ENCODE peak calls at places on chromosomes 5 and 9, in six cellular contexts. A is activated CD8-positive, alpha-beta memory T cell treated with anti-CD3 and anti-CD28 coated beads, Interleukin-2, amount 10 ng/mL, durations not matched to agents 7 days and 5 days; V is activated T-cell treated with anti-CD3 and anti-CD28 coated beads for 24 hours; Q is COR-L47; G is heart right ventricle; N is Karpas-422. S is an unnamed sample.

GRCh38 chr5:139178948-139179347 is 19.2 kb downstream of the SIL1 start:
- DNase-seq in A (no peak), V (no peak), Q (no peak), G (peak), N (no peak), S (no peak)

GRCh38 chr5:88678780-88679491 is 204.0 kb downstream of the MEF2C start:
- DNase-seq in A (no peak), V (no peak), Q (no peak), G (no peak), N (no peak), S (no peak)

GRCh38 chr5:100896054-100896453 is 7.0 kb downstream of the ST8SIA4 start:
- DNase-seq in A (no peak), V (no peak), Q (no peak), G (no peak), N (no peak), S (no peak)

GRCh38 chr5:17147225-17148120 is 70.0 kb upstream of the BASP1 start:
- DNase-seq in A (no peak), V (no peak), Q (no peak), G (no peak), N (no peak), S (no peak)

GRCh38 chr9:69200071-69200470 is 26.0 kb downstream of the TJP2 start:
- DNase-seq in A (no peak), V (no peak), Q (no peak), G (no peak), N (no peak), S (no peak)

GRCh38 chr5:115179959-115180709 is 10.4 kb upstream of the TRIM36 start:
- DNase-seq in A (no peak), V (no peak), Q (peak), G (no peak), N (no peak), S (no peak)

GRCh38 chr5:173045481-173045880 is 10.7 kb upstream of the CREBRF start:
- DNase-seq in A (no peak), V (no peak), Q (no peak), G (no peak), N (no peak), S (no peak)

GRCh38 chr5:59764361-59764760 is 129.2 kb downstream of the PDE4D start:
- DNase-seq in A (no peak), V (no peak), Q (no peak), G (no peak), N (no peak), S (no peak)

GRCh38 chr5:148443998-148444397 is 60.2 kb downstream of the FBXO38 start:
- DNase-seq in A (peak), V (peak), Q (peak), G (peak), N (peak), S (peak)

GRCh38 chr9:114220129-114220541 is 64.8 kb downstream of the COL27A1 start:
- DNase-seq in A (no peak), V (no peak), Q (no peak), G (no peak), N (no peak), S (no peak)

GRCh38 chr9:72533322-72533721 is 11.9 kb downstream of the TMC1 start:
- DNase-seq in A (no peak), V (no peak), Q (no peak), G (no peak), N (no peak), S (no peak)

GRCh38 chr5:7478459-7478858 is 82.5 kb downstream of the ADCY2 start:
- DNase-seq in A (no peak), V (no peak), Q (no peak), G (no peak), N (no peak), S (no peak)

GRCh38 chr9:18347381-18348084 is 126.4 kb upstream of the ADAMTSL1 start:
- DNase-seq in A (no peak), V (no peak), Q (no peak), G (no peak), N (no peak), S (no peak)

GRCh38 chr5:168219515-168220410 is 71.7 kb upstream of the WWC1 start:
- DNase-seq in A (peak), V (peak), Q (peak), G (peak), N (peak), S (peak)

GRCh38 chr5:124865603-124866354 is 119.3 kb upstream of the ZNF608 start:
- DNase-seq in A (no peak), V (no peak), Q (no peak), G (no peak), N (no peak), S (no peak)

GRCh38 chr5:168788786-168789185 is 209.6 kb upstream of the PANK3 start:
- DNase-seq in A (no peak), V (no peak), Q (no peak), G (no peak), N (no peak), S (no peak)

GRCh38 chr5:1201327-1202025 is at the start of gene SLC6A19:
- DNase-seq in A (no peak), V (no peak), Q (peak), G (no peak), N (no peak), S (no peak)

GRCh38 chr5:135985946-135986345 is 31.2 kb upstream of the LECT2 start:
- DNase-seq in A (no peak), V (no peak), Q (no peak), G (no peak), N (no peak), S (no peak)

GRCh38 chr5:146510528-146510927 is 5.5 kb downstream of the GPR151 start:
- DNase-seq in A (no peak), V (no peak), Q (no peak), G (no peak), N (no peak), S (no peak)

GRCh38 chr5:1666812-1667588 is 132.6 kb downstream of the MRPL36 start:
- DNase-seq in A (no peak), V (no peak), Q (peak), G (no peak), N (peak), S (no peak)

GRCh38 chr5:172412724-172413260 is 41.5 kb downstream of the SH3PXD2B start:
- DNase-seq in A (no peak), V (no peak), Q (peak), G (peak), N (no peak), S (no peak)

GRCh38 chr9:87088192-87088591 is 140.9 kb upstream of the GAS1 start:
- DNase-seq in A (no peak), V (no peak), Q (no peak), G (peak), N (no peak), S (no peak)

GRCh38 chr9:128927731-128928411 is 7.1 kb downstream of the PHYHD1 start:
- DNase-seq in A (peak), V (peak), Q (peak), G (peak), N (peak), S (no peak)

GRCh38 chr5:57466544-57466943 is 16.1 kb downstream of the ACTBL2 start:
- DNase-seq in A (no peak), V (no peak), Q (no peak), G (no peak), N (no peak), S (no peak)

GRCh38 chr5:56269216-56269927 is 36.2 kb upstream of the ANKRD55 start:
- DNase-seq in A (no peak), V (no peak), Q (peak), G (no peak), N (peak), S (peak)

GRCh38 chr5:38046093-38046492 is 206.3 kb upstream of the GDNF start:
- DNase-seq in A (no peak), V (no peak), Q (no peak), G (no peak), N (no peak), S (no peak)

GRCh38 chr5:5523066-5523505 is 100.6 kb downstream of the ICE1 start:
- DNase-seq in A (peak), V (peak), Q (no peak), G (no peak), N (peak), S (peak)

GRCh38 chr5:90446961-90447360 is 27.6 kb downstream of the MBLAC2 start:
- DNase-seq in A (no peak), V (no peak), Q (no peak), G (no peak), N (peak), S (no peak)

S was measured in GM12864.